ENCODE peak calls at places on chromosomes 16 and 17, in seven cellular contexts. E is neural crest cell, Q is tibial nerve, W is AG09309, D is lower lobe of right lung, B is pancreas, H is Calu3. X is an unnamed sample.

GRCh38 chr16:1749152-1750117 is 21.9 kb downstream of the NME3 start:
- DNase-seq in D (no peak), H (no peak), W (no peak), B (no peak), Q (no peak), E (no peak), X (no peak)

GRCh38 chr17:42311240-42312034 is 23.1 kb downstream of the STAT5A start:
- DNase-seq in Q (peak), E (no peak), B (no peak), D (peak), W (peak), H (no peak), X (peak)

GRCh38 chr16:8720080-8720966 is 45.9 kb downstream of the ABAT start:
- DNase-seq in E (peak), W (no peak), H (no peak), D (no peak), B (no peak), Q (no peak), X (peak)

GRCh38 chr17:83192161-83192788 is 112.9 kb downstream of the METRNL start:
- DNase-seq in H (no peak), E (no peak), W (no peak), B (peak), D (peak), Q (peak), X (no peak)

GRCh38 chr17:37701424-37702020 is 43.3 kb downstream of the HNF1B start:
- DNase-seq in B (no peak), H (peak), W (no peak), E (peak), Q (no peak), D (no peak), X (no peak)

GRCh38 chr16:24820522-24820921 is 25.2 kb upstream of the SLC5A11 start:
- DNase-seq in H (no peak), B (no peak), D (no peak), Q (no peak), E (no peak), W (no peak), X (no peak)

GRCh38 chr16:50628156-50628802 is 52.8 kb downstream of the SNX20 start:
- DNase-seq in H (no peak), E (no peak), D (no peak), B (no peak), Q (no peak), W (no peak), X (no peak)

GRCh38 chr16:55853114-55853513 is 20.2 kb upstream of the CES1 start:
- DNase-seq in W (peak), E (no peak), H (no peak), B (no peak), D (no peak), Q (no peak), X (no peak)

GRCh38 chr17:11608396-11608795 is 10.1 kb downstream of the DNAH9 start:
- DNase-seq in W (no peak), Q (peak), D (no peak), E (no peak), H (peak), B (no peak), X (no peak)

GRCh38 chr17:39996789-39997188 is 16.2 kb downstream of the PSMD3 start:
- DNase-seq in B (no peak), W (no peak), E (no peak), D (no peak), Q (no peak), H (no peak), X (no peak)

GRCh38 chr17:81230043-81230820 is 7.5 kb upstream of the CEP131 start:
- DNase-seq in W (no peak), E (no peak), B (peak), H (no peak), D (no peak), Q (no peak), X (peak)
- TF ChIP-seq CTCF in W (peak), E (peak), B (no peak), H (peak), D (peak), Q (no peak), X (no peak)

GRCh38 chr17:6286239-6286638 is 148.7 kb downstream of the AIPL1 start:
- DNase-seq in Q (no peak), H (peak), E (no peak), D (no peak), W (no peak), B (no peak), X (no peak)
- TF ChIP-seq CTCF in Q (no peak), H (no peak), E (no peak), D (no peak), W (no peak), B (no peak), X (no peak)

GRCh38 chr16:28823719-28824547 is 1.1 kb downstream of the ATXN2L start:
- DNase-seq in E (peak), D (peak), H (peak), Q (peak), B (peak), W (peak), X (peak)

GRCh38 chr16:28821874-28822519 is 802 bp upstream of the ATXN2L start:
- DNase-seq in B (no peak), Q (no peak), W (no peak), E (no peak), D (no peak), H (no peak), X (no peak)

GRCh38 chr16:28823291-28823718 is 506 bp downstream of the ATXN2L start:
- DNase-seq in H (no peak), Q (no peak), E (peak), B (peak), D (peak), W (no peak), X (peak)

GRCh38 chr16:28824548-28824973 is 1.8 kb downstream of the ATXN2L start:
- DNase-seq in B (no peak), H (no peak), E (no peak), D (no peak), W (no peak), Q (no peak), X (no peak)

DNA sequence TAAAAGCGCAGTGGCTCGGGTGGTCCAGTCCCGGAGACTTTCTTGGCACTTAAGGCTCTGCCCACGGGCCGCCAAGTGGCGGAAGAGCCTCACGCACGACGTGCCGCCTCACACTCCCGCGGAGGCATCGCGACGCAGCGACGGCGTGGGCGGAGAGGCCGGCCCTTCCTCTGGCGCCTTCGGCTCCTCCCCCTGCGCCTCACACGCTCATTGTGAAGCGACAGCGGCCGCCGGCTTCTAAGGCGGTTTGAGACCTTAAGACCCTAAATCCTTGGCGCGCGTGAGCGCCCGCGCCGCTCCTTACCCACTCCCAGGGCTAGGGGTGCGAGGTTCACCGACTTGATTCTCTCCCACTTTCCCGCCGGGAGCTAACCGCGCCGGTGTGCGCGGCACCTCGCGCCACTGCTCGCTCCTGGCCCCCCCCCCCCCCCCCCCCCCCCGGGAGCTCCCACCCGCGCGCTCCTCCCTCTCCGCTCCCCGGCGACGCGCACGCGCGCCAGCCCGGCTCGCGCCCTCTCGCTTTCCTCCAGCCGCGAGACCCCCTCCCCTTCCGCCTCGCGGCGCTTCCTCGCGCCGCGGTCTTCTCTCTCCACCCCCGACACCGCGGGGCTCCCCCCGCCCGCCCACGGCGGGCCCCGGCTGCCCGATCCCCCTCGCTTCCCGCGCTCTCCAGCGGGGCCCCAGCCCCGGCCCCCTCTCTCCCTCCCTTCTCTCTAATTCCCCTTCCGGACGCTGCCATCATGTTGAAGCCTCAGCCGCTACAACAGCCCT is at the start of gene ATXN2L:
- DNase-seq in Q (peak), D (peak), B (peak), E (peak), W (peak), H (peak), X (peak)
- TF ChIP-seq CTCF in Q (peak), D (peak), B (no peak), E (peak), W (peak), H (no peak), X (peak)

DNA sequence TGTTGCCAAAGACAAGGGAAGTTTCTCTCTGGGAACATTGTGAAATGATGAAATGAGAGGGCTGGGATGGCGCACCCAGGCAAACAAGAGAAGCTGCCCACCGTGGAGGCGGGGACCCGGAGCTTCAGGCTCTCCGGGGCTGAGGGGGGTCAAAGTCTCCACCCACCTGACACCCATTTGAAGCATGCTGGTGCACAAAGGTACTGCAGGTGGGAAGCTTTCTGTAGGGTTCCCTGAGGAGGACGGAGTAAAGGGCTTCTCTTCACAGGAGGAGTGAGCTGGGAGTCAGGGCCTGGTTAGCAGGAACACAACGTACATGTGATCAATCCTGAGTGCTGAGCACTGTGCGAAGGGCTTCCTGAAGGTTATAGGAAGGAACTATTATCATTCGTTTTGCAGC is 253.0 kb upstream of the RPL38 start:
- DNase-seq in H (no peak), Q (no peak), B (peak), D (no peak), E (no peak), W (no peak), X (no peak)
- TF ChIP-seq CTCF in H (no peak), Q (no peak), B (no peak), D (no peak), E (no peak), W (no peak), X (peak)